ENCODE peak calls at places on chromosome 10, in six cellular contexts. One of them, this sample, is unnamed.

GRCh38 chr10:27819781-27820531 is 74.3 kb upstream of the MKX start:
- DNase-seq in activated CD4-positive, alpha-beta memory T cell treated with anti-CD3 and anti-CD28 coated beads for 36 hours: no peak
- DNase-seq in SHP77: no peak
- DNase-seq in hippocampal formation: no peak
- DNase-seq in cardiac muscle cell: peak; percentile 1
- DNase-seq in body of pancreas: peak; percentile 79
- DNase-seq in this sample: no peak

GRCh38 chr10:119478111-119479047 is 64.1 kb downstream of the RGS10 start:
- DNase-seq in activated CD4-positive, alpha-beta memory T cell treated with anti-CD3 and anti-CD28 coated beads for 36 hours: peak; percentile 67
- DNase-seq in body of pancreas: no peak
- DNase-seq in hippocampal formation: no peak
- DNase-seq in cardiac muscle cell: no peak
- DNase-seq in SHP77: no peak
- DNase-seq in this sample: no peak

GRCh38 chr10:84317174-84317573 is 11.2 kb upstream of the CCSER2 start:
- DNase-seq in SHP77: no peak
- DNase-seq in cardiac muscle cell: no peak
- DNase-seq in activated CD4-positive, alpha-beta memory T cell treated with anti-CD3 and anti-CD28 coated beads for 36 hours: no peak
- DNase-seq in hippocampal formation: no peak
- DNase-seq in body of pancreas: no peak
- DNase-seq in this sample: no peak

GRCh38 chr10:91381562-91381923 is 28.6 kb upstream of the HECTD2 start:
- DNase-seq in body of pancreas: no peak
- DNase-seq in SHP77: no peak
- DNase-seq in cardiac muscle cell: no peak
- DNase-seq in hippocampal formation: peak; percentile 11
- DNase-seq in activated CD4-positive, alpha-beta memory T cell treated with anti-CD3 and anti-CD28 coated beads for 36 hours: no peak
- DNase-seq in this sample: no peak

GRCh38 chr10:102347236-102347828 is 48.2 kb upstream of the NFKB2 start:
- DNase-seq in hippocampal formation: no peak
- DNase-seq in SHP77: peak; percentile 55
- DNase-seq in activated CD4-positive, alpha-beta memory T cell treated with anti-CD3 and anti-CD28 coated beads for 36 hours: peak; percentile 56
- DNase-seq in cardiac muscle cell: peak; percentile 80
- DNase-seq in body of pancreas: peak; percentile 60
- DNase-seq in this sample: peak; percentile 69

GRCh38 chr10:133257489-133258065 is 19.1 kb downstream of the ADAM8 start:
- DNase-seq in body of pancreas: peak; percentile 85
- DNase-seq in SHP77: no peak
- DNase-seq in cardiac muscle cell: peak; percentile 46
- DNase-seq in activated CD4-positive, alpha-beta memory T cell treated with anti-CD3 and anti-CD28 coated beads for 36 hours: peak; percentile 38
- DNase-seq in hippocampal formation: no peak
- DNase-seq in this sample: peak; percentile 79

GRCh38 chr10:128530301-128530700 is 404.1 kb upstream of the MKI67 start:
- DNase-seq in hippocampal formation: peak; percentile 9
- DNase-seq in SHP77: no peak
- DNase-seq in cardiac muscle cell: no peak
- DNase-seq in activated CD4-positive, alpha-beta memory T cell treated with anti-CD3 and anti-CD28 coated beads for 36 hours: no peak
- DNase-seq in body of pancreas: no peak
- DNase-seq in this sample: no peak

GRCh38 chr10:104353325-104354048 is at the start of gene CFAP58:
- DNase-seq in body of pancreas: peak; percentile 96
- DNase-seq in cardiac muscle cell: peak; percentile 93
- DNase-seq in activated CD4-positive, alpha-beta memory T cell treated with anti-CD3 and anti-CD28 coated beads for 36 hours: peak; percentile 94
- DNase-seq in hippocampal formation: peak; percentile 78
- DNase-seq in SHP77: peak; percentile 84
- DNase-seq in this sample: peak; percentile 94

GRCh38 chr10:3186365-3186764 is 13.8 kb upstream of the PITRM1 start:
- DNase-seq in body of pancreas: no peak
- DNase-seq in hippocampal formation: no peak
- DNase-seq in cardiac muscle cell: no peak
- DNase-seq in activated CD4-positive, alpha-beta memory T cell treated with anti-CD3 and anti-CD28 coated beads for 36 hours: peak; percentile 78
- DNase-seq in SHP77: no peak
- DNase-seq in this sample: no peak

GRCh38 chr10:97850446-97850845 is 803 bp downstream of the GOLGA7B start:
- DNase-seq in SHP77: no peak
- DNase-seq in cardiac muscle cell: peak; percentile 30
- DNase-seq in hippocampal formation: no peak
- DNase-seq in activated CD4-positive, alpha-beta memory T cell treated with anti-CD3 and anti-CD28 coated beads for 36 hours: peak; percentile 42
- DNase-seq in body of pancreas: peak; percentile 31
- DNase-seq in this sample: no peak

GRCh38 chr10:62163024-62163423 is 105.6 kb downstream of the RTKN2 start:
- DNase-seq in hippocampal formation: no peak
- DNase-seq in cardiac muscle cell: no peak
- DNase-seq in body of pancreas: no peak
- DNase-seq in SHP77: no peak
- DNase-seq in activated CD4-positive, alpha-beta memory T cell treated with anti-CD3 and anti-CD28 coated beads for 36 hours: no peak
- DNase-seq in this sample: no peak

GRCh38 chr10:132407243-132407746 is 10.3 kb downstream of the PWWP2B start:
- DNase-seq in hippocampal formation: no peak
- DNase-seq in cardiac muscle cell: no peak
- DNase-seq in SHP77: no peak
- DNase-seq in body of pancreas: peak; percentile 98
- DNase-seq in activated CD4-positive, alpha-beta memory T cell treated with anti-CD3 and anti-CD28 coated beads for 36 hours: no peak
- DNase-seq in this sample: no peak

GRCh38 chr10:44209806-44210205 is 175.1 kb downstream of the CXCL12 start:
- DNase-seq in SHP77: no peak
- DNase-seq in activated CD4-positive, alpha-beta memory T cell treated with anti-CD3 and anti-CD28 coated beads for 36 hours: no peak
- DNase-seq in body of pancreas: no peak
- DNase-seq in hippocampal formation: no peak
- DNase-seq in cardiac muscle cell: no peak
- DNase-seq in this sample: no peak

GRCh38 chr10:69406816-69407580 is 9.7 kb downstream of the TACR2 start:
- DNase-seq in cardiac muscle cell: no peak
- DNase-seq in SHP77: no peak
- DNase-seq in body of pancreas: no peak
- DNase-seq in hippocampal formation: no peak
- DNase-seq in activated CD4-positive, alpha-beta memory T cell treated with anti-CD3 and anti-CD28 coated beads for 36 hours: no peak
- DNase-seq in this sample: no peak

GRCh38 chr10:132575320-132576201 is 38.0 kb downstream of the INPP5A start:
- DNase-seq in hippocampal formation: no peak
- DNase-seq in body of pancreas: peak; percentile 63
- DNase-seq in SHP77: no peak
- DNase-seq in activated CD4-positive, alpha-beta memory T cell treated with anti-CD3 and anti-CD28 coated beads for 36 hours: peak; percentile 63
- DNase-seq in cardiac muscle cell: no peak
- DNase-seq in this sample: no peak

GRCh38 chr10:43930777-43931176 is 282.1 kb upstream of the ZNF32 start:
- DNase-seq in cardiac muscle cell: no peak
- DNase-seq in hippocampal formation: no peak
- DNase-seq in activated CD4-positive, alpha-beta memory T cell treated with anti-CD3 and anti-CD28 coated beads for 36 hours: no peak
- DNase-seq in body of pancreas: no peak
- DNase-seq in SHP77: no peak
- DNase-seq in this sample: no peak

GRCh38 chr10:17067549-17068264 is 61.9 kb downstream of the CUBN start:
- DNase-seq in activated CD4-positive, alpha-beta memory T cell treated with anti-CD3 and anti-CD28 coated beads for 36 hours: no peak
- DNase-seq in cardiac muscle cell: no peak
- DNase-seq in SHP77: no peak
- DNase-seq in hippocampal formation: no peak
- DNase-seq in body of pancreas: no peak
- DNase-seq in this sample: no peak

GRCh38 chr10:88949912-88950664 is 2.5 kb downstream of the ACTA2 start:
- DNase-seq in SHP77: no peak
- DNase-seq in body of pancreas: no peak
- DNase-seq in activated CD4-positive, alpha-beta memory T cell treated with anti-CD3 and anti-CD28 coated beads for 36 hours: no peak
- DNase-seq in cardiac muscle cell: no peak
- DNase-seq in hippocampal formation: no peak
- DNase-seq in this sample: no peak

GRCh38 chr10:30827531-30828120 is 198.1 kb upstream of the LYZL2 start:
- DNase-seq in body of pancreas: no peak
- DNase-seq in activated CD4-positive, alpha-beta memory T cell treated with anti-CD3 and anti-CD28 coated beads for 36 hours: no peak
- DNase-seq in cardiac muscle cell: no peak
- DNase-seq in SHP77: peak; percentile 65
- DNase-seq in hippocampal formation: peak; percentile 21
- DNase-seq in this sample: no peak

GRCh38 chr10:96665306-96665705 is 55.0 kb downstream of the PIK3AP1 start:
- DNase-seq in cardiac muscle cell: no peak
- DNase-seq in SHP77: no peak
- DNase-seq in activated CD4-positive, alpha-beta memory T cell treated with anti-CD3 and anti-CD28 coated beads for 36 hours: no peak
- DNase-seq in hippocampal formation: no peak
- DNase-seq in body of pancreas: no peak
- DNase-seq in this sample: no peak

GRCh38 chr10:6171891-6172354 is 30.8 kb upstream of the PFKFB3 start:
- DNase-seq in hippocampal formation: peak; percentile 64
- DNase-seq in body of pancreas: peak; percentile 77
- DNase-seq in SHP77: no peak
- DNase-seq in activated CD4-positive, alpha-beta memory T cell treated with anti-CD3 and anti-CD28 coated beads for 36 hours: peak; percentile 54
- DNase-seq in cardiac muscle cell: no peak
- DNase-seq in this sample: no peak

GRCh38 chr10:131174211-131174565 is 137.3 kb downstream of the TCERG1L start:
- DNase-seq in cardiac muscle cell: no peak
- DNase-seq in activated CD4-positive, alpha-beta memory T cell treated with anti-CD3 and anti-CD28 coated beads for 36 hours: no peak
- DNase-seq in SHP77: no peak
- DNase-seq in hippocampal formation: no peak
- DNase-seq in body of pancreas: no peak
- DNase-seq in this sample: no peak

GRCh38 chr10:87503892-87504291 is 801 bp upstream of the MINPP1 start:
- DNase-seq in body of pancreas: no peak
- DNase-seq in hippocampal formation: no peak
- DNase-seq in activated CD4-positive, alpha-beta memory T cell treated with anti-CD3 and anti-CD28 coated beads for 36 hours: no peak
- DNase-seq in SHP77: no peak
- DNase-seq in cardiac muscle cell: no peak
- DNase-seq in this sample: no peak

GRCh38 chr10:82813856-82814255 is 938.9 kb downstream of the NRG3 start:
- DNase-seq in body of pancreas: peak; percentile 64
- DNase-seq in hippocampal formation: no peak
- DNase-seq in activated CD4-positive, alpha-beta memory T cell treated with anti-CD3 and anti-CD28 coated beads for 36 hours: no peak
- DNase-seq in SHP77: no peak
- DNase-seq in cardiac muscle cell: no peak
- DNase-seq in this sample: no peak

GRCh38 chr10:63713191-63714144 is 192.3 kb downstream of the REEP3 start:
- DNase-seq in hippocampal formation: peak; percentile 51
- DNase-seq in SHP77: peak; percentile 22
- DNase-seq in activated CD4-positive, alpha-beta memory T cell treated with anti-CD3 and anti-CD28 coated beads for 36 hours: no peak
- DNase-seq in cardiac muscle cell: peak; percentile 61
- DNase-seq in body of pancreas: peak; percentile 67
- DNase-seq in this sample: peak; percentile 76

GRCh38 chr10:130026670-130027456 is 62.8 kb upstream of the EBF3 start:
- DNase-seq in body of pancreas: no peak
- DNase-seq in SHP77: no peak
- DNase-seq in hippocampal formation: no peak
- DNase-seq in cardiac muscle cell: no peak
- DNase-seq in activated CD4-positive, alpha-beta memory T cell treated with anti-CD3 and anti-CD28 coated beads for 36 hours: no peak
- DNase-seq in this sample: no peak

GRCh38 chr10:102120142-102120986 is at the start of gene LDB1:
- DNase-seq in cardiac muscle cell: peak; percentile 92
- DNase-seq in SHP77: peak; percentile 53
- DNase-seq in activated CD4-positive, alpha-beta memory T cell treated with anti-CD3 and anti-CD28 coated beads for 36 hours: peak; percentile 74
- DNase-seq in hippocampal formation: peak; percentile 93
- DNase-seq in body of pancreas: peak; percentile 84
- DNase-seq in this sample: peak; percentile 74

GRCh38 chr10:26621889-26622681 is 75.4 kb upstream of the PDSS1 start:
- DNase-seq in cardiac muscle cell: peak; percentile 36
- DNase-seq in activated CD4-positive, alpha-beta memory T cell treated with anti-CD3 and anti-CD28 coated beads for 36 hours: peak; percentile 57
- DNase-seq in body of pancreas: peak; percentile 68
- DNase-seq in SHP77: no peak
- DNase-seq in hippocampal formation: no peak
- DNase-seq in this sample: peak; percentile 74

GRCh38 chr10:99983280-99983988 is 26.3 kb downstream of the DNMBP start:
- DNase-seq in SHP77: no peak
- DNase-seq in activated CD4-positive, alpha-beta memory T cell treated with anti-CD3 and anti-CD28 coated beads for 36 hours: no peak
- DNase-seq in hippocampal formation: no peak
- DNase-seq in body of pancreas: peak; percentile 27
- DNase-seq in cardiac muscle cell: no peak
- DNase-seq in this sample: no peak

GRCh38 chr10:69222157-69223027 is 2.3 kb downstream of the HKDC1 start:
- DNase-seq in cardiac muscle cell: peak; percentile 58
- DNase-seq in activated CD4-positive, alpha-beta memory T cell treated with anti-CD3 and anti-CD28 coated beads for 36 hours: peak; percentile 92
- DNase-seq in body of pancreas: peak; percentile 53
- DNase-seq in hippocampal formation: peak; percentile 11
- DNase-seq in SHP77: no peak
- DNase-seq in this sample: peak; percentile 78

GRCh38 chr10:131702521-131703356 is 198.1 kb upstream of the PPP2R2D start:
- DNase-seq in SHP77: no peak
- DNase-seq in hippocampal formation: no peak
- DNase-seq in body of pancreas: no peak
- DNase-seq in activated CD4-positive, alpha-beta memory T cell treated with anti-CD3 and anti-CD28 coated beads for 36 hours: peak; percentile 6
- DNase-seq in cardiac muscle cell: no peak
- DNase-seq in this sample: no peak

GRCh38 chr10:62853710-62854109 is 37.5 kb upstream of the EGR2 start:
- DNase-seq in body of pancreas: no peak
- DNase-seq in activated CD4-positive, alpha-beta memory T cell treated with anti-CD3 and anti-CD28 coated beads for 36 hours: peak; percentile 81
- DNase-seq in hippocampal formation: no peak
- DNase-seq in SHP77: no peak
- DNase-seq in cardiac muscle cell: no peak
- DNase-seq in this sample: no peak

GRCh38 chr10:120131183-120131582 is 238.7 kb downstream of the SEC23IP start:
- DNase-seq in activated CD4-positive, alpha-beta memory T cell treated with anti-CD3 and anti-CD28 coated beads for 36 hours: no peak
- DNase-seq in SHP77: no peak
- DNase-seq in hippocampal formation: no peak
- DNase-seq in body of pancreas: no peak
- DNase-seq in cardiac muscle cell: peak; percentile 81
- DNase-seq in this sample: peak; percentile 84

GRCh38 chr10:119243478-119243877 is 36.1 kb downstream of the GRK5 start:
- DNase-seq in cardiac muscle cell: no peak
- DNase-seq in SHP77: no peak
- DNase-seq in body of pancreas: no peak
- DNase-seq in hippocampal formation: no peak
- DNase-seq in activated CD4-positive, alpha-beta memory T cell treated with anti-CD3 and anti-CD28 coated beads for 36 hours: no peak
- DNase-seq in this sample: no peak

GRCh38 chr10:72709041-72709440 is 17.1 kb downstream of the MCU start:
- DNase-seq in SHP77: no peak
- DNase-seq in body of pancreas: no peak
- DNase-seq in cardiac muscle cell: no peak
- DNase-seq in hippocampal formation: no peak
- DNase-seq in activated CD4-positive, alpha-beta memory T cell treated with anti-CD3 and anti-CD28 coated beads for 36 hours: no peak
- DNase-seq in this sample: no peak

GRCh38 chr10:125262920-125263319 is 102.6 kb upstream of the CTBP2 start:
- DNase-seq in SHP77: no peak
- DNase-seq in cardiac muscle cell: no peak
- DNase-seq in body of pancreas: no peak
- DNase-seq in activated CD4-positive, alpha-beta memory T cell treated with anti-CD3 and anti-CD28 coated beads for 36 hours: no peak
- DNase-seq in hippocampal formation: no peak
- DNase-seq in this sample: no peak

GRCh38 chr10:49273082-49273465 is 25.9 kb upstream of the C10orf71 start:
- DNase-seq in SHP77: no peak
- DNase-seq in hippocampal formation: no peak
- DNase-seq in body of pancreas: no peak
- DNase-seq in activated CD4-positive, alpha-beta memory T cell treated with anti-CD3 and anti-CD28 coated beads for 36 hours: no peak
- DNase-seq in cardiac muscle cell: no peak
- DNase-seq in this sample: no peak

GRCh38 chr10:15852111-15852557 is 8.2 kb downstream of the MINDY3 start:
- DNase-seq in cardiac muscle cell: no peak
- DNase-seq in body of pancreas: no peak
- DNase-seq in activated CD4-positive, alpha-beta memory T cell treated with anti-CD3 and anti-CD28 coated beads for 36 hours: no peak
- DNase-seq in hippocampal formation: no peak
- DNase-seq in SHP77: no peak
- DNase-seq in this sample: no peak